ENCODE peak calls at places on chromosomes 3 and 15, in seven cellular contexts. One of them, this sample, is unnamed. For H3K27me3, the result is how much of the 10 kb centered on the place peaks cover.

GRCh38 chr3:142929109-142929508 is 34.4 kb downstream of the PAQR9 start:
- DNase-seq in transverse colon: peak
- DNase-seq in uterus: no peak
- DNase-seq in sigmoid colon: no peak
- DNase-seq in IMR-90: peak
- DNase-seq in HCT116: peak
- DNase-seq in ovary: no peak
- DNase-seq in this sample: no peak

GRCh38 chr3:13279532-13279910 is 140.6 kb downstream of the NUP210 start:
- DNase-seq in transverse colon: no peak
- DNase-seq in uterus: no peak
- DNase-seq in sigmoid colon: peak
- DNase-seq in IMR-90: no peak
- DNase-seq in HCT116: no peak
- DNase-seq in ovary: no peak
- DNase-seq in this sample: peak

GRCh38 chr3:99808163-99808794 is 9.4 kb upstream of the CMSS1 start:
- DNase-seq in transverse colon: peak
- DNase-seq in uterus: no peak
- DNase-seq in sigmoid colon: no peak
- DNase-seq in IMR-90: peak
- DNase-seq in HCT116: peak
- DNase-seq in ovary: no peak
- DNase-seq in this sample: no peak

GRCh38 chr3:12155833-12156232 is 2.9 kb downstream of the TIMP4 start:
- DNase-seq in transverse colon: no peak
- DNase-seq in uterus: no peak
- DNase-seq in sigmoid colon: no peak
- DNase-seq in IMR-90: peak
- DNase-seq in HCT116: peak
- DNase-seq in ovary: no peak
- DNase-seq in this sample: no peak

GRCh38 chr3:124298951-124299350 is 307.0 kb upstream of the ROPN1 start:
- DNase-seq in transverse colon: no peak
- DNase-seq in uterus: no peak
- DNase-seq in sigmoid colon: no peak
- DNase-seq in IMR-90: no peak
- DNase-seq in HCT116: no peak
- DNase-seq in ovary: no peak
- DNase-seq in this sample: no peak

GRCh38 chr15:61051570-61052031 is 177.5 kb downstream of the RORA start:
- DNase-seq in transverse colon: peak
- DNase-seq in uterus: peak
- DNase-seq in sigmoid colon: peak
- DNase-seq in IMR-90: peak
- DNase-seq in HCT116: no peak
- DNase-seq in ovary: peak
- DNase-seq in this sample: peak

GRCh38 chr3:72231439-72232196 is 446.7 kb upstream of the PROK2 start:
- DNase-seq in transverse colon: no peak
- DNase-seq in uterus: peak
- DNase-seq in sigmoid colon: no peak
- DNase-seq in IMR-90: no peak
- DNase-seq in HCT116: no peak
- DNase-seq in ovary: no peak
- DNase-seq in this sample: no peak

GRCh38 chr3:6074952-6075351 is 786.0 kb upstream of the GRM7 start:
- DNase-seq in transverse colon: no peak
- DNase-seq in uterus: no peak
- DNase-seq in sigmoid colon: no peak
- DNase-seq in IMR-90: no peak
- DNase-seq in HCT116: no peak
- DNase-seq in ovary: no peak
- DNase-seq in this sample: no peak

GRCh38 chr3:11322931-11323330 is 50.7 kb downstream of the ATG7 start:
- DNase-seq in transverse colon: no peak
- DNase-seq in uterus: no peak
- DNase-seq in sigmoid colon: no peak
- DNase-seq in IMR-90: no peak
- DNase-seq in HCT116: no peak
- DNase-seq in ovary: no peak
- DNase-seq in this sample: no peak

GRCh38 chr15:52004806-52005205 is 14.2 kb upstream of the MAPK6 start:
- DNase-seq in transverse colon: no peak
- DNase-seq in uterus: no peak
- DNase-seq in sigmoid colon: no peak
- DNase-seq in IMR-90: no peak
- DNase-seq in HCT116: no peak
- DNase-seq in ovary: no peak
- DNase-seq in this sample: no peak

GRCh38 chr3:64318001-64318400 is 92.7 kb upstream of the PRICKLE2 start:
- DNase-seq in transverse colon: no peak
- DNase-seq in uterus: no peak
- DNase-seq in sigmoid colon: no peak
- DNase-seq in IMR-90: no peak
- DNase-seq in HCT116: no peak
- DNase-seq in ovary: no peak
- DNase-seq in this sample: peak

GRCh38 chr3:182812123-182812522 is 18.8 kb downstream of the ATP11B start:
- DNase-seq in transverse colon: no peak
- DNase-seq in uterus: no peak
- DNase-seq in sigmoid colon: no peak
- DNase-seq in IMR-90: peak
- DNase-seq in HCT116: no peak
- DNase-seq in ovary: no peak
- DNase-seq in this sample: no peak

GRCh38 chr3:22269827-22270226 is 518.8 kb upstream of the ZNF385D start:
- DNase-seq in transverse colon: no peak
- DNase-seq in uterus: no peak
- DNase-seq in sigmoid colon: no peak
- DNase-seq in IMR-90: no peak
- DNase-seq in HCT116: no peak
- DNase-seq in ovary: peak
- DNase-seq in this sample: no peak

GRCh38 chr3:87426916-87427315 is 150.5 kb upstream of the POU1F1 start:
- DNase-seq in transverse colon: no peak
- DNase-seq in uterus: no peak
- DNase-seq in sigmoid colon: no peak
- DNase-seq in IMR-90: no peak
- DNase-seq in HCT116: no peak
- DNase-seq in ovary: no peak
- DNase-seq in this sample: no peak

GRCh38 chr15:91302588-91303439 is 202.8 kb downstream of the SV2B start:
- DNase-seq in transverse colon: peak
- DNase-seq in uterus: peak
- DNase-seq in sigmoid colon: no peak
- DNase-seq in IMR-90: peak
- DNase-seq in HCT116: peak
- DNase-seq in ovary: peak
- DNase-seq in this sample: no peak

GRCh38 chr15:74869726-74870407 is 3.3 kb downstream of the SCAMP2 start:
- DNase-seq in transverse colon: peak
- DNase-seq in uterus: peak
- DNase-seq in sigmoid colon: peak
- DNase-seq in IMR-90: peak
- DNase-seq in HCT116: no peak
- DNase-seq in ovary: no peak
- DNase-seq in this sample: no peak

GRCh38 chr3:15496341-15496664 is 25.2 kb downstream of the COLQ start:
- DNase-seq in transverse colon: no peak
- DNase-seq in uterus: no peak
- DNase-seq in sigmoid colon: no peak
- DNase-seq in IMR-90: no peak
- DNase-seq in HCT116: no peak
- DNase-seq in ovary: no peak
- DNase-seq in this sample: no peak

GRCh38 chr3:60742606-60743145 is 508.6 kb downstream of the FHIT start:
- DNase-seq in transverse colon: no peak
- DNase-seq in uterus: no peak
- DNase-seq in sigmoid colon: no peak
- DNase-seq in IMR-90: peak
- DNase-seq in HCT116: no peak
- DNase-seq in ovary: no peak
- DNase-seq in this sample: no peak

GRCh38 chr3:16890605-16891333 is 6.0 kb downstream of the PLCL2 start:
- DNase-seq in transverse colon: no peak
- DNase-seq in uterus: no peak
- DNase-seq in sigmoid colon: no peak
- DNase-seq in IMR-90: peak
- DNase-seq in HCT116: no peak
- DNase-seq in ovary: no peak
- DNase-seq in this sample: no peak

GRCh38 chr3:131502530-131503327 is at the start of gene MRPL3:
- DNase-seq in transverse colon: peak
- DNase-seq in uterus: peak
- DNase-seq in sigmoid colon: peak
- DNase-seq in IMR-90: peak
- DNase-seq in HCT116: peak
- DNase-seq in ovary: peak
- DNase-seq in this sample: peak
- TF ChIP-seq POLR2A in transverse colon: peak
- TF ChIP-seq POLR2A in uterus: no peak
- TF ChIP-seq POLR2A in sigmoid colon: no peak
- TF ChIP-seq POLR2A in IMR-90: peak
- TF ChIP-seq POLR2A in HCT116: peak
- TF ChIP-seq POLR2A in ovary: peak
- TF ChIP-seq POLR2A in this sample: no peak

GRCh38 chr15:67746022-67746421 is 79.3 kb upstream of the SKOR1 start:
- DNase-seq in transverse colon: no peak
- DNase-seq in uterus: no peak
- DNase-seq in sigmoid colon: no peak
- DNase-seq in IMR-90: peak
- DNase-seq in HCT116: no peak
- DNase-seq in ovary: no peak
- DNase-seq in this sample: no peak

GRCh38 chr15:67747949-67748348 is 77.4 kb upstream of the SKOR1 start:
- DNase-seq in transverse colon: no peak
- DNase-seq in uterus: no peak
- DNase-seq in sigmoid colon: no peak
- DNase-seq in IMR-90: no peak
- DNase-seq in HCT116: no peak
- DNase-seq in ovary: no peak
- DNase-seq in this sample: no peak

GRCh38 chr15:67745059-67745993 is 80.0 kb upstream of the SKOR1 start:
- DNase-seq in transverse colon: no peak
- DNase-seq in uterus: no peak
- DNase-seq in sigmoid colon: no peak
- DNase-seq in IMR-90: peak
- DNase-seq in HCT116: no peak
- DNase-seq in ovary: no peak
- DNase-seq in this sample: no peak

GRCh38 chr15:67744331-67745058 is 80.8 kb upstream of the SKOR1 start:
- DNase-seq in transverse colon: no peak
- DNase-seq in uterus: no peak
- DNase-seq in sigmoid colon: no peak
- DNase-seq in IMR-90: no peak
- DNase-seq in HCT116: no peak
- DNase-seq in ovary: no peak
- DNase-seq in this sample: no peak

DNA sequence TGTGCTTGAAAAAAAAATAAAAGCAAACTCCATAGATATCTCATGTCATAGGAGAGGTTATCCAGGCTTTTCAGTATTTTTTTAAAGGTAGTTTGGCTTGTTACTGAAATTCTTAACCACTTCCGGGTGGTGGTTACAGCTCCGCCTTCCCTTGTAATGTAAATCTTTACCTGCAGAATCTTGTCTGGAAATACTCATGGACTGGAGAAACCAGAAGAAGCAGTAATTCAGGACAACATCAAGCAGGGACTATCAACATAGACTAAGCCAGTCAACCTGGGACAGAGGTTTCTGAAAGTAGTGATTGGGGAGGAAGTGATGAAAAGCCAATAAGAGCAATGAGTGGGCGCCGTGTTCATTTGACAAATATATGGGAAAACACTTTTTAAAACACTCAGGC is 78.9 kb upstream of the SKOR1 start:
- DNase-seq in transverse colon: no peak
- DNase-seq in uterus: no peak
- DNase-seq in sigmoid colon: no peak
- DNase-seq in IMR-90: no peak
- DNase-seq in HCT116: no peak
- DNase-seq in ovary: no peak
- DNase-seq in this sample: no peak
- H3K27me3 ChIP-seq in transverse colon: under half
- H3K27me3 ChIP-seq in uterus: under half
- H3K27me3 ChIP-seq in sigmoid colon: under half
- H3K27me3 ChIP-seq in IMR-90: under half
- H3K27me3 ChIP-seq in HCT116: under half
- H3K27me3 ChIP-seq in ovary: under half
- H3K27me3 ChIP-seq in this sample: under half

DNA sequence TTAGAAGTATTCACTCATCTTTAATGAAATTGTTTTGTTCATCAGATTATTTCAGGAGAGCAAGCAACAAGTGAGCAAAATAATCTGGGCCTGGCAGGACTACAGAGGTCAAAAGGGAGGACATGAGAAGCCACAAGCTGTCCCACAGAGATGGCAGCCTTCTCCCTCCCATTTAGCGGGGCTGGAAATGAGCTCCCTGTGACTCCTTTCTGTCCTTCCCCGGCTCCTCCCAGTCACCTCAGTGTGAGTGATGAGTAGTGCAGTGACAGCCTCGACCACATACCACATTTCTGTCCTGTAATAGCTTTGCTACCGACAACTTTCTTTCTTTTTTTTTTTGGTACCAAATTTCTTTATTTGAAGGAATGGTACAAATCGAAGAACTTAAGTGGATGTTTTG is 38.0 kb downstream of the RAB7A start:
- DNase-seq in transverse colon: no peak
- DNase-seq in uterus: no peak
- DNase-seq in sigmoid colon: no peak
- DNase-seq in IMR-90: no peak
- DNase-seq in HCT116: no peak
- DNase-seq in ovary: no peak
- DNase-seq in this sample: no peak
- TF ChIP-seq POLR2A in transverse colon: no peak
- TF ChIP-seq POLR2A in uterus: no peak
- TF ChIP-seq POLR2A in sigmoid colon: no peak
- TF ChIP-seq POLR2A in IMR-90: no peak
- TF ChIP-seq POLR2A in HCT116: no peak
- TF ChIP-seq POLR2A in ovary: no peak
- TF ChIP-seq POLR2A in this sample: no peak

DNA sequence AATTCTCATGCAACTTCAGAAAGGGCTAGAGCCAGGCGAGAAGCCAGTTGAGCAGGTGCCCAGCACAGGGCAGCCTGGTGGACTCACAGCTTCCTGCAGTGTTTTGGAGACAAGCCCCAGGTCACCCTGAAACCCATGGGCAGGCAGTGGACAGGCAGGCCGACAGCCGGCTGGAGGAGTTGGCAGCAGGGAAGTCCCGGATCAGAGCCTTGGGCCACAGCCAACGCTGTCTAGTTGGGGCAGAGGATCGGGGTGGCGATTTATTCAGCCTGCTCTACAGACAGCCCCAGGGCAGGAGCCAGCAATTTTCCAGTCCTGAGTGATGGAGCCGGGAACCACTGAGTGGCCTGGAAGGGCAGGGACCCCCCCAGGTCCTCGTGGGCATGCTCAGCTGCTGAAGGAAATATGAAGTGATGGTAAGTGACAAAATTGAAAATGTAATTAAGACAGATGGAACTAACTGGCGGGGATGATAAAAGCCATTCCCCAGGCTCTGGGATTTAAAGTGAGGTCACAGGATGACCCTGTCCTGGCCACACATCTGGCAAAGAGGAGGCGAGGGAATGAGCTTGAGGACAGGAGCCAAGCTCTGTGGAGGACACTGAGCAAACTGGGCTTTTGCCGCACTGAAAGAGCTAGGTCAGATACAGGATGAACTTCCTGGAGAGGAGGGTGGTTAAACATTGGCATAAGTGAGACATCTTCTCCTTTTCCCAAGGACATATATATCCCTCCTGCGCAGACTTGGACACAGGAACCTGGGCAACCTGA is 34.4 kb upstream of the TBC1D21 start:
- DNase-seq in transverse colon: no peak
- DNase-seq in uterus: peak
- DNase-seq in sigmoid colon: peak
- DNase-seq in IMR-90: no peak
- DNase-seq in HCT116: no peak
- DNase-seq in ovary: peak
- DNase-seq in this sample: no peak
- H3K27me3 ChIP-seq in transverse colon: under half
- H3K27me3 ChIP-seq in uterus: under half
- H3K27me3 ChIP-seq in sigmoid colon: under half
- H3K27me3 ChIP-seq in IMR-90: half or more
- H3K27me3 ChIP-seq in HCT116: half or more
- H3K27me3 ChIP-seq in ovary: under half
- H3K27me3 ChIP-seq in this sample: under half